ENCODE peak calls at places on chromosomes 1 and 21, in nine cellular contexts. S, T, D, B, Y, F, G, A and C are unnamed samples.

GRCh38 chr1:26360051-26360806 is 6.3 kb upstream of the CRYBG2 start:
- DNase-seq in B (peak; percentile 58), T (no peak), F (peak; percentile 42), S (no peak), D (no peak), A (no peak), Y (peak; percentile 21), G (no peak), C (no peak)

GRCh38 chr1:11384170-11384554 is 94.8 kb upstream of the DISP3 start:
- DNase-seq in D (no peak), B (no peak), F (no peak), T (no peak), S (no peak), G (no peak), A (no peak), Y (peak; percentile 45), C (no peak)

GRCh38 chr1:169027607-169028320 is 78.7 kb upstream of the ATP1B1 start:
- DNase-seq in S (no peak), Y (peak; percentile 28), F (no peak), G (no peak), A (no peak), T (no peak), D (no peak), B (no peak), C (no peak)

GRCh38 chr1:86382878-86383277 is 13.2 kb downstream of the ODF2L start:
- DNase-seq in F (no peak), B (no peak), D (no peak), G (no peak), S (no peak), T (no peak), A (peak; percentile 26), Y (peak; percentile 22), C (no peak)

GRCh38 chr1:145782166-145783099 is 41.5 kb downstream of the RNF115 start:
- DNase-seq in B (no peak), G (peak; percentile 60), A (peak; percentile 71), D (no peak), F (no peak), S (peak; percentile 45), Y (no peak), T (no peak), C (no peak)

GRCh38 chr21:46135782-46136181 is 19.6 kb downstream of the FTCD start:
- DNase-seq in Y (no peak), F (no peak), T (no peak), S (no peak), G (no peak), D (no peak), B (no peak), A (peak; percentile 10), C (no peak)

GRCh38 chr1:29757866-29758763 is 521.8 kb downstream of the PTPRU start:
- DNase-seq in T (no peak), F (no peak), B (no peak), S (no peak), A (no peak), D (no peak), Y (no peak), G (no peak), C (no peak)

GRCh38 chr1:20634594-20635084 is 1.4 kb downstream of the PINK1 start:
- DNase-seq in S (no peak), D (peak; percentile 26), T (no peak), F (no peak), B (no peak), Y (no peak), A (peak; percentile 54), G (peak; percentile 46), C (peak; percentile 80)